ENCODE peak calls at places on chromosome X, in four cellular contexts. D, I, E and X are unnamed samples.

GRCh38 chrX:49844622-49845021 is 15.5 kb downstream of the PAGE4 start:
- DNase-seq in I (no peak), E (no peak), D (no peak), X (no peak)

GRCh38 chrX:124736553-124737240 is 390.3 kb downstream of the SH2D1A start:
- DNase-seq in E (no peak), I (no peak), D (no peak), X (no peak)

GRCh38 chrX:128425546-128425945 is 373.3 kb upstream of the ACTRT1 start:
- DNase-seq in D (no peak), I (no peak), E (no peak), X (no peak)

GRCh38 chrX:40380649-40381488 is 199.9 kb upstream of the ATP6AP2 start:
- DNase-seq in E (no peak), D (no peak), I (no peak), X (no peak)

GRCh38 chrX:56761167-56761566 is 32.1 kb downstream of the NBDY start:
- DNase-seq in E (no peak), I (no peak), D (no peak), X (no peak)

GRCh38 chrX:138519296-138519695 is 192.2 kb downstream of the FGF13 start:
- DNase-seq in I (no peak), E (peak), D (no peak), X (no peak)

GRCh38 chrX:71949363-71949762 is 38.7 kb downstream of the NHSL2 start:
- DNase-seq in E (no peak), I (no peak), D (no peak), X (no peak)

GRCh38 chrX:1248381-1249061 is 20.1 kb upstream of the CSF2RA start:
- DNase-seq in D (no peak), E (no peak), I (no peak), X (no peak)

GRCh38 chrX:108209006-108209554 is 117.5 kb downstream of the ATG4A start:
- DNase-seq in I (no peak), D (no peak), E (no peak), X (no peak)

GRCh38 chrX:129556806-129557315 is 16.8 kb downstream of the OCRL start:
- DNase-seq in D (no peak), I (no peak), E (no peak), X (no peak)

GRCh38 chrX:73851014-73852009 is 288.3 kb downstream of the CHIC1 start:
- DNase-seq in I (no peak), D (no peak), E (peak), X (no peak)

GRCh38 chrX:124194903-124195302 is 137.6 kb upstream of the TEX13D start:
- DNase-seq in D (no peak), E (no peak), I (no peak), X (no peak)

GRCh38 chrX:152907084-152907651 is 9.3 kb downstream of the ZNF185 start:
- DNase-seq in D (no peak), I (peak), E (peak), X (no peak)

GRCh38 chrX:40651620-40652223 is 4.4 kb upstream of the CXorf38 start:
- DNase-seq in D (peak), E (no peak), I (no peak), X (no peak)

GRCh38 chrX:11768039-11768438 is 10.0 kb downstream of the MSL3 start:
- DNase-seq in I (no peak), D (no peak), E (no peak), X (no peak)

GRCh38 chrX:148588649-148589310 is 88.4 kb downstream of the AFF2 start:
- DNase-seq in I (no peak), D (no peak), E (no peak), X (no peak)

GRCh38 chrX:148593146-148593545 is 92.7 kb downstream of the AFF2 start:
- DNase-seq in E (no peak), D (no peak), I (no peak), X (no peak)

GRCh38 chrX:148593987-148594386 is 93.6 kb downstream of the AFF2 start:
- DNase-seq in I (no peak), E (no peak), D (no peak), X (no peak)

DNA sequence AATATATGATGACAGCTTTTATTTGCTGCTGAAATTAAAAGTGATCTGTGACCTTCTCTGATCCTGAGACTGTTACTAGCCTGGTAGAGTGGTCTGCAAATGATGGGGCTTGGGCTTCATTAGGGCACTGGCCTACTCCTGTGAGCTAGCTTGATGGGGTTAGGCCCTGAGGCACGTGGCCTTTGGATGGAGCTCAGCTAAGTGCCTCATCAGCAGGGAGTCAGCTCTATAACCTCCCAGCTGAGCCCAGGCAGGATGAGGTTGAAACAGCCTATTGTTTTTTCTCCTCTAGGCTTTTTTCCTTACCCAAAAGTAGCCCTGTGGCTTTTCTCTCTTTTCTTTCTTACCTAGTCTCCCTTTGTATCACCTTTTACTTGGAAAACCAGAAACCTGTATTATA is 92.2 kb downstream of the AFF2 start:
- DNase-seq in E (no peak), D (no peak), I (no peak), X (no peak)
- H3K4me3 ChIP-seq in E (no peak), D (no peak), I (no peak), X (no peak)

GRCh38 chrX:53441531-53442321 is 7.6 kb upstream of the HSD17B10 start:
- DNase-seq in E (no peak), D (peak), I (no peak), X (no peak)

GRCh38 chrX:53440631-53441517 is 6.7 kb upstream of the HSD17B10 start:
- DNase-seq in E (no peak), I (no peak), D (peak), X (no peak)

GRCh38 chrX:53440101-53440500 is 5.9 kb upstream of the HSD17B10 start:
- DNase-seq in D (no peak), E (no peak), I (no peak), X (no peak)

GRCh38 chrX:53438832-53439230 is 4.7 kb upstream of the HSD17B10 start:
- DNase-seq in I (no peak), E (no peak), D (no peak), X (no peak)

DNA sequence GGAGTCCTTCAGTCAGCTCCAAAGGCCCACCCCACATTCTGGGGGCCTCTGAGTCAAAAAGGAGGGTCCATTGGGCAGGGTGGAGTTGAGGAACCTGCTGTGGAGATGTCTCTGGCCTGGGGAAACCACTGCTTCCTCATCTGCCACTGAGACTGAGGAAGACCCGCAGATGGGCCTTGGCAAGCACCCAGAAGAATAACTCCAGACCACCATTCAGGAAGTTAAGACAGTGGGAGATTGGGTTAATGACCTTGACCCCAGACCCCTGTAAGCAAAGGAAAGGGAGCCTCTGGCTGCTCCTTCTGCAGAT is 8.1 kb upstream of the HSD17B10 start:
- DNase-seq in I (no peak), E (no peak), D (no peak), X (no peak)
- H3K4me3 ChIP-seq in I (no peak), E (peak), D (no peak), X (peak)

DNA sequence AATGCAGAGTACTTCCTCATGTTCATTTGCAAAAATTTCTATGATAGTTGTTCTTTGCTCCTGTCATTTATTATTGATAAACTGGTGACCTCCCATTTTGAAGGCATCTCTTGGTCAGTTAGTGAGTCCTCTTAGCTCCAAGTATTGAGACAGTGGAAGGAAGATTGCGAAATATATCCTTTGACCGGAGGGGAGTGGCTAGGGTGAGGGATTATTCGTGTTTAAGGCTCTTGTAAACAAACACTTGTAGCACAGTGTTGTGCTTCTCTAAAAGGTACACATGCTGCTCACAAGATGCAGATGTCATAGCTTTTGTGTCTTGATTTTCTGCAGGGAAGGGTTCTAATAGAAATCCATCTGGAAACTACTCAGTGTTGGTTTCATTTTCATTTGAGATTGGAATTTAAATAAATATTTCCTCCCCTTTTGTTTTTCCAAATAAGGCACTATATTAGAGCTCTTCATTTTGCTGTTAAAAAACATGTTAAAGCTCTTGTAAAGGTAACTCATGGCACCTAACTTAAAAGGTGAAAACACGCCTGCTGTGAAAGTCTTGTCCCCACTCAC is 21.8 kb downstream of the TXLNG start:
- DNase-seq in I (peak), D (no peak), E (no peak), X (no peak)
- H3K4me3 ChIP-seq in I (peak), D (peak), E (no peak), X (peak)

GRCh38 chrX:100409316-100410082 is 574 bp downstream of the PCDH19 start:
- DNase-seq in E (no peak), I (no peak), D (no peak), X (no peak)
- H3K4me3 ChIP-seq in E (peak), I (peak), D (peak), X (peak)

GRCh38 chrX:15298780-15299179 is 16.7 kb downstream of the ASB11 start:
- DNase-seq in E (no peak), I (no peak), D (no peak), X (no peak)
- H3K4me3 ChIP-seq in E (no peak), I (no peak), D (no peak), X (no peak)

GRCh38 chrX:119791437-119792231 is at the start of gene RPL39:
- DNase-seq in E (peak), I (peak), D (peak), X (peak)

DNA sequence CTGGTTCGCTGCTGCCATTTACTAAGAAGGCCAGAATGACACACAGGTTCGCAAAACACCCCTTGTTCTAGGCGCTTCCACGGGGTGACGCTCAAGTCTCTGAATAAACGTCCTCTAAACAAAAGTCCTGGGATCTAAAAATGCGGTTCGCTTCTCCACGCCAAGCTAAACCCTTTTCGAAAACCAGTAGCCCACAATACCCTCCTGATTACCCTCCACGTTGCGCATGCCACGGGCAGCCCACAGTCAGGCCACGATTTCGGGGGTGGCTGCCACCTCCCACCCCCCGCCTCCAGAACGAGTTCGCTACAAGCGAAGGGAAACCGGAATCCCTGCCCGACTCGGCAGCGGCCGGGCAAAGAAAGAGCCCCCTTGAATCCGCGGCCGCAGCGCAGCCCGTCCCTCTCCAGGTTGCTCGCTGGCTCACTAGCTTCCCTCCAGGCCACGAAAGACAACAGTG is 423 bp downstream of the RPL39 start:
- DNase-seq in I (no peak), D (peak), E (no peak), X (no peak)
- H3K4me3 ChIP-seq in I (peak), D (peak), E (peak), X (peak)

DNA sequence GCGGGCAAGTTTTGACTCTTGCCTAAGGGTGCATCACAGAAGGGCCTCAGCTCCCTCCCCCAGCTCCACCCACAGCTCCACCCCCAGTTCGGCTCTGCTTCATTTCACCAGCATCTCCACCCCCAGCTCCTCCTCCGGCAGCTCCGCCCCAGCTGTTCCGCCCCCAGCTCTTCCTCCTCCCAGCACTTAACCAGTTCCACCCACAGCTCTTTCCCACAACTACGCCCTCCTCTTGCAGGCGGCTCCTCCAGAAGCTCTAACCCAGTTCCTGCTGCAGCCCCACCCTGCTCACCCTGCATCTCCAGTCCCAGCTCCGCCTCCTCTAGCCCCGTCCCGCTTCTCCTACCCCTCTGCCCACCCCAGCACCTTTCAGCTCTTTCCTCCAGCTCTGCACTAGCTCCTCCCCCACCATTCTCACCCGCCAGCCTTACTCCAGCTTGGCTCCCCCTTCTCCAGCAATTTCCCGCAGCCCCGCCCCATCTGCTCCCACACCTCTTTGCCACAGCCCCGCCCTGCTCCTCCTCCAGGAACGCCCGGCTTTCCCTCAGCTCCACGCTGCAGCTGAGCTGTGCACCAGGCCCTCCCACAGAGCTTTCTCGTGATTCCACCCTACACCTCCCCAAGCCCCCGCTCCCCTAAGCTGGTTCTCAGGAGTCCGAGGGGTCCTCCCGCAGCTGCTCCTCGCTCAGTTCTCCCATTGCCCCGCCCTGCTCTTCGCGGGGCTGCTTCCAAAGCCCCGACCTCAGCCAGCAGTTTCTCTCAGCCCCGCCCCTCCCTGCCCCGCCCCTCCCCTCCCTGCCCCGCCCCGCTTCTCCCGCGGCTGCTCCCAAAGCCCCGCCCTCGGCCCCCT is 1.3 kb upstream of the EOLA1 start:
- DNase-seq in I (peak), D (peak), E (peak), X (no peak)
- H3K4me3 ChIP-seq in I (peak), D (peak), E (peak), X (peak)